ENCODE peak calls at places on chromosomes 12 and 14, in ten cellular contexts. I is NCI-H748 treated with DMSO at 0.1 percent for 48 hours; U is DMS53; E is Kasumi-1; Q is CD4-positive, CD25-positive, alpha-beta regulatory T cell; M is retina; T is HFFc6; H is endothelial cell; O is AG20443; K is stimulated activated CD4-positive, alpha-beta T cell treated with anti-CD3 and anti-CD28 coated beads, Interleukin-1b, Interleukin-23, amount 100 ng/mL, for 1 hour. J is an unnamed sample.

GRCh38 chr12:6603095-6603567 is 4.0 kb downstream of the CHD4 start:
- DNase-seq in H (no peak), K (no peak), U (no peak), Q (peak; percentile 46), I (no peak), T (no peak), O (peak; percentile 57), M (peak; percentile 62), E (no peak), J (peak; percentile 65)

GRCh38 chr14:36767603-36768281 is 106.1 kb downstream of the PAX9 start:
- DNase-seq in H (no peak), O (peak; percentile 25), E (no peak), U (peak; percentile 93), I (peak; percentile 93), T (no peak), Q (no peak), K (no peak), M (no peak), J (no peak)

GRCh38 chr14:100782516-100783320 is 43.2 kb upstream of the MEG3 start:
- DNase-seq in Q (no peak), I (peak; percentile 93), H (no peak), U (no peak), M (peak; percentile 61), E (no peak), O (no peak), K (no peak), T (no peak), J (no peak)

GRCh38 chr12:100391856-100392255 is 35.0 kb downstream of the SLC17A8 start:
- DNase-seq in I (no peak), H (no peak), T (no peak), E (no peak), U (peak; percentile 64), K (no peak), O (no peak), Q (no peak), M (no peak), J (peak; percentile 12)

GRCh38 chr12:53171725-53172329 is 8.7 kb upstream of the ZNF740 start:
- DNase-seq in I (no peak), T (no peak), E (no peak), M (no peak), U (no peak), K (no peak), O (peak; percentile 30), H (no peak), Q (no peak), J (no peak)

GRCh38 chr12:87259405-87259804 is 769.8 kb downstream of the C12orf50 start:
- DNase-seq in M (no peak), T (no peak), H (no peak), Q (no peak), U (no peak), O (no peak), I (no peak), E (no peak), K (no peak), J (peak; percentile 14)

GRCh38 chr14:80356413-80356812 is 145.1 kb upstream of the DIO2 start:
- DNase-seq in Q (no peak), O (no peak), H (peak; percentile 10), K (no peak), I (no peak), U (peak; percentile 28), E (peak; percentile 49), T (no peak), M (no peak), J (peak; percentile 54)

GRCh38 chr12:86948851-86949250 is 692.7 kb upstream of the MGAT4C start:
- DNase-seq in H (no peak), T (no peak), E (no peak), O (no peak), U (no peak), Q (no peak), K (no peak), M (no peak), I (no peak), J (peak; percentile 55)

GRCh38 chr12:102816816-102817434 is 100.1 kb downstream of the PAH start:
- DNase-seq in Q (no peak), K (no peak), I (peak; percentile 36), O (peak; percentile 61), E (peak; percentile 87), T (peak; percentile 36), H (no peak), U (peak; percentile 81), M (no peak), J (peak; percentile 42)

GRCh38 chr14:89899917-89900680 is 54.4 kb downstream of the EFCAB11 start:
- DNase-seq in O (peak; percentile 44), U (peak; percentile 37), K (no peak), E (peak; percentile 68), Q (peak; percentile 6), T (no peak), H (peak; percentile 42), I (no peak), M (no peak), J (peak; percentile 56)

GRCh38 chr12:1616233-1617066 is 12.6 kb upstream of the WNT5B start:
- DNase-seq in U (no peak), T (no peak), I (no peak), Q (no peak), E (peak; percentile 58), M (no peak), K (no peak), H (no peak), O (no peak), J (no peak)

GRCh38 chr12:49219417-49220026 is 30.6 kb upstream of the TUBA1A start:
- DNase-seq in T (no peak), O (no peak), U (no peak), Q (no peak), K (no peak), M (no peak), E (no peak), H (no peak), I (no peak), J (no peak)

GRCh38 chr14:103543140-103543539 is 14.1 kb downstream of the TRMT61A start:
- DNase-seq in O (no peak), T (no peak), M (no peak), U (peak; percentile 28), I (no peak), E (no peak), K (no peak), Q (no peak), H (no peak), J (no peak)

GRCh38 chr14:103330536-103330935 is 3.5 kb upstream of the EIF5 start:
- DNase-seq in H (no peak), T (no peak), E (peak; percentile 28), Q (no peak), I (no peak), M (no peak), O (no peak), K (no peak), U (no peak), J (no peak)

GRCh38 chr14:49778421-49778820 is 10.5 kb downstream of the KLHDC2 start:
- DNase-seq in E (no peak), Q (no peak), H (no peak), K (no peak), M (no peak), I (no peak), O (no peak), U (no peak), T (no peak), J (no peak)

J was measured in cardiac fibroblast.